ENCODE peak calls at places on chromosome 18, in five cellular contexts. P is mammary epithelial cell, O is K562, U is PC-3, A is H9. M is an unnamed sample.

GRCh38 chr18:75471850-75472249 is 44.3 kb upstream of the SMIM21 start:
- DNase-seq in U (no peak), P (no peak), A (no peak), O (no peak), M (no peak)

GRCh38 chr18:76256897-76257500 is 238.0 kb downstream of the ZNF516 start:
- DNase-seq in A (peak; percentile 49), O (peak; percentile 6), P (peak; percentile 26), U (peak; percentile 52), M (peak; percentile 49)

GRCh38 chr18:8607776-8608682 is 1.2 kb upstream of the RAB12 start:
- DNase-seq in A (no peak), P (no peak), O (no peak), U (no peak), M (no peak)

GRCh38 chr18:69845588-69846506 is 101.8 kb downstream of the CD226 start:
- DNase-seq in U (no peak), O (peak; percentile 2), P (no peak), A (no peak), M (peak; percentile 6)

GRCh38 chr18:77100751-77101355 is 31.7 kb downstream of the MBP start:
- DNase-seq in U (peak; percentile 44), O (no peak), P (peak; percentile 85), A (no peak), M (no peak)

GRCh38 chr18:59189746-59190145 is 30.2 kb upstream of the GRP start:
- DNase-seq in A (no peak), O (no peak), P (no peak), U (no peak), M (no peak)

GRCh38 chr18:49227456-49227855 is 233.0 kb downstream of the DYM start:
- DNase-seq in U (peak; percentile 63), A (no peak), O (no peak), P (peak; percentile 81), M (no peak)

GRCh38 chr18:40738321-40738880 is 1216.6 kb upstream of the PIK3C3 start:
- DNase-seq in U (no peak), A (no peak), O (no peak), P (peak; percentile 34), M (no peak)

GRCh38 chr18:48835745-48836191 is 115.0 kb downstream of the SMAD7 start:
- DNase-seq in P (no peak), U (no peak), A (no peak), O (no peak), M (no peak)

GRCh38 chr18:40925071-40925541 is 1029.9 kb upstream of the PIK3C3 start:
- DNase-seq in O (no peak), U (no peak), A (no peak), P (no peak), M (no peak)

GRCh38 chr18:27278131-27278530 is 93.0 kb upstream of the CHST9 start:
- DNase-seq in P (no peak), O (no peak), U (peak; percentile 38), A (no peak), M (no peak)

GRCh38 chr18:47936975-47937374 is 6.5 kb upstream of the SMAD2 start:
- DNase-seq in P (no peak), O (no peak), A (no peak), U (no peak), M (no peak)

GRCh38 chr18:5073026-5073944 is 123.8 kb downstream of the AKAIN1 start:
- DNase-seq in P (peak; percentile 4), O (peak; percentile 52), A (peak; percentile 38), U (peak; percentile 57), M (peak; percentile 8)

GRCh38 chr18:22168360-22168921 is 948 bp upstream of the GATA6 start:
- DNase-seq in U (peak; percentile 41), P (no peak), A (peak; percentile 52), O (peak; percentile 70), M (no peak)

GRCh38 chr18:6557470-6558245 is 142.9 kb upstream of the L3MBTL4 start:
- DNase-seq in U (no peak), A (peak; percentile 75), O (no peak), P (no peak), M (no peak)

GRCh38 chr18:42545825-42546224 is 569.7 kb downstream of the RIT2 start:
- DNase-seq in O (no peak), A (no peak), P (peak; percentile 84), U (peak; percentile 52), M (peak; percentile 84)

GRCh38 chr18:39909706-39910105 is 2045.3 kb upstream of the PIK3C3 start:
- DNase-seq in A (no peak), U (no peak), O (no peak), P (no peak), M (no peak)

GRCh38 chr18:13548106-13548819 is 178.1 kb downstream of the FAM210A start:
- DNase-seq in U (no peak), P (no peak), A (no peak), O (no peak), M (no peak)

GRCh38 chr18:45467307-45467706 is 148.0 kb upstream of the SLC14A2 start:
- DNase-seq in A (no peak), U (no peak), O (no peak), P (no peak), M (no peak)

GRCh38 chr18:73653251-73653650 is 494.4 kb downstream of the FBXO15 start:
- DNase-seq in P (peak; percentile 71), U (no peak), O (no peak), A (no peak), M (no peak)

GRCh38 chr18:77059294-77059916 is 73.2 kb downstream of the MBP start:
- DNase-seq in O (peak; percentile 57), P (peak; percentile 33), A (peak; percentile 56), U (peak; percentile 81), M (no peak)

GRCh38 chr18:24475926-24476589 is 15.6 kb downstream of the HRH4 start:
- DNase-seq in P (no peak), A (no peak), O (no peak), U (no peak), M (no peak)

GRCh38 chr18:43587538-43588153 is 310.4 kb upstream of the SYT4 start:
- DNase-seq in P (peak; percentile 26), O (peak; percentile 12), U (peak; percentile 34), A (no peak), M (peak; percentile 14)

GRCh38 chr18:45386256-45386655 is 229.0 kb upstream of the SLC14A2 start:
- DNase-seq in O (peak; percentile 31), U (peak; percentile 38), A (peak; percentile 71), P (no peak), M (no peak)

GRCh38 chr18:79478484-79479113 is 82.9 kb downstream of the NFATC1 start:
- DNase-seq in O (no peak), A (no peak), U (no peak), P (no peak), M (no peak)
- H3K4me2 ChIP-seq in O (no peak overlapping the region), A (no peak overlapping the region), U (no peak overlapping the region), P (no peak overlapping the region), M (no peak overlapping the region)

GRCh38 chr18:23238152-23238531 is 102.9 kb downstream of the CABLES1 start:
- DNase-seq in U (no peak), P (no peak), O (no peak), A (no peak), M (peak; percentile 89)
- H3K4me2 ChIP-seq in U (no peak overlapping the region), P (peak overlapping the region; percentile 90), O (no peak overlapping the region), A (no peak overlapping the region), M (peak overlapping the region; percentile 78)

GRCh38 chr18:62725896-62726295 is 10.6 kb downstream of the PHLPP1 start:
- DNase-seq in A (no peak), P (no peak), U (no peak), O (no peak), M (no peak)
- H3K4me2 ChIP-seq in A (no peak overlapping the region), P (no peak overlapping the region), U (no peak overlapping the region), O (no peak overlapping the region), M (no peak overlapping the region)

GRCh38 chr18:67425724-67426123 is 90.8 kb downstream of the DSEL start:
- DNase-seq in O (no peak), U (peak; percentile 96), P (peak; percentile 97), A (no peak), M (peak; percentile 98)

GRCh38 chr18:67428805-67429204 is 87.7 kb downstream of the DSEL start:
- DNase-seq in A (no peak), U (peak; percentile 84), P (no peak), O (no peak), M (peak; percentile 67)

GRCh38 chr18:67432806-67433205 is 83.7 kb downstream of the DSEL start:
- DNase-seq in P (no peak), A (no peak), O (no peak), U (no peak), M (no peak)

GRCh38 chr18:67426477-67426876 is 90.0 kb downstream of the DSEL start:
- DNase-seq in A (no peak), P (no peak), U (no peak), O (no peak), M (no peak)

DNA sequence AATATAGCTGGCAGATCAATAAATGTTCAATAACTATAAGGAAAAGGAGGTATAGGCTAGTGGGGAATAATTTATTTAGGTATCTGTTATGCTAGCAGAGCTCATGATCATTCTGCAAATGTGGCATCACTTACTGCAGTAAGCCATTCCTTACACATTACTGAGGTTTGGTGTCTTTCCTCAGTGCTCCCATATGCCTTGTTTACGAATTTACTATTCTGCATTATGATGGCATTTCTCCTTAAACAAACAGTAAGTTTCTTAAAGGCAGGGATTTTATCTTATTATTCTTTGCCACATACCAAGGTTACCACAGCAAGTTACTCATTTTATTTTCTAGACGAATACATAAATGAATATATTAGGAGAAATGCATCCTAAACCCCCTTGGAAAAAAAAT is 88.4 kb downstream of the DSEL start:
- DNase-seq in P (no peak), A (no peak), O (no peak), U (no peak), M (peak; percentile 22)
- H3K4me2 ChIP-seq in P (no peak overlapping the region), A (no peak overlapping the region), O (no peak overlapping the region), U (peak overlapping the region; percentile 43), M (no peak overlapping the region)

GRCh38 chr18:57814555-57814954 is 11.4 kb upstream of the ATP8B1 start:
- DNase-seq in O (no peak), A (no peak), P (no peak), U (no peak), M (no peak)

GRCh38 chr18:57816208-57816999 is 13.3 kb upstream of the ATP8B1 start:
- DNase-seq in O (peak; percentile 24), U (no peak), A (no peak), P (no peak), M (no peak)

GRCh38 chr18:57819671-57820460 is 16.8 kb upstream of the ATP8B1 start:
- DNase-seq in P (peak; percentile 87), A (no peak), O (peak; percentile 93), U (peak; percentile 90), M (peak; percentile 91)

GRCh38 chr18:57813245-57813644 is 10.1 kb upstream of the ATP8B1 start:
- DNase-seq in A (no peak), P (peak; percentile 86), O (no peak), U (peak; percentile 95), M (peak; percentile 99)

DNA sequence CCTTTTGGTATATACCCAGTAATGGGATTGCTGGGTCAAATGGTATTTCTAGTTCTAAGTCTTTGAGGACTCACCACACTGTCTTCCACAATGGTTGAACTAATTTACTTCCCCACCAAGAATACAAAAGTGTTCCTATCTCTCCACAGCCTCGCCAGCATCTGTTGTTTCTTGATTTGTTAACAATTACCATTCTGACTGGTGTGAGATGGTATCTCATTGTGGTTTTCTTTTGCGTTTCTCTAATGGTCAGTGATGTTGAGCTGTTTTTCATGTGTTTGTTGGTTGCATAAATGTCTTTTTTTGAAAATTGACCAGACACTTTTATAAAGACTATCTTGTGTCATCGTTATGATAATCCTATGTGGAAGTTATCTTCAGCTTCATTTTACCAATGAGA is 16.0 kb upstream of the ATP8B1 start:
- DNase-seq in O (peak; percentile 21), P (no peak), U (no peak), A (no peak), M (peak; percentile 56)
- H3K4me2 ChIP-seq in O (no peak overlapping the region), P (no peak overlapping the region), U (peak overlapping the region; percentile 74), A (no peak overlapping the region), M (no peak overlapping the region)